ENCODE peak calls at places on chromosomes 2 and 18, in five cellular contexts. O is HepG2, G is K562, J is GM12878, I is SK-N-SH. K is an unnamed sample.

GRCh38 chr2:225136552-225136951 is 94.3 kb upstream of the DOCK10 start:
- DNase-seq in J (no peak), I (peak), O (no peak), G (no peak), K (no peak)

GRCh38 chr18:1573732-1574131 is 669.1 kb downstream of the ADCYAP1 start:
- DNase-seq in G (no peak), O (no peak), I (no peak), J (no peak), K (no peak)

GRCh38 chr2:198309673-198310280 is 505.4 kb downstream of the PLCL1 start:
- DNase-seq in G (peak), J (no peak), O (peak), I (peak), K (peak)

GRCh38 chr2:96535331-96535730 is 1.2 kb upstream of the ARID5A start:
- DNase-seq in I (no peak), O (no peak), J (no peak), G (no peak), K (no peak)

GRCh38 chr2:229407170-229407569 is 136.1 kb upstream of the PID1 start:
- DNase-seq in J (no peak), G (no peak), O (peak), I (no peak), K (no peak)

GRCh38 chr2:118842687-118843491 is 4.6 kb downstream of the EN1 start:
- DNase-seq in O (no peak), I (peak), J (no peak), G (no peak), K (no peak)

GRCh38 chr18:35193313-35193712 is 47.5 kb upstream of the ZNF397 start:
- DNase-seq in I (no peak), G (no peak), O (no peak), J (no peak), K (no peak)

GRCh38 chr2:182366625-182367024 is 60.2 kb downstream of the PDE1A start:
- DNase-seq in I (no peak), G (no peak), O (no peak), J (no peak), K (no peak)

GRCh38 chr2:207252979-207253640 is 87.4 kb upstream of the KLF7 start:
- DNase-seq in G (no peak), I (peak), J (no peak), O (no peak), K (no peak)

GRCh38 chr18:46190667-46191066 is 86.5 kb downstream of the HAUS1 start:
- DNase-seq in I (no peak), O (no peak), J (no peak), G (no peak), K (no peak)

GRCh38 chr18:48340502-48340901 is 68.7 kb downstream of the ZBTB7C start:
- DNase-seq in G (no peak), I (no peak), J (no peak), O (no peak), K (no peak)

GRCh38 chr18:46324556-46324955 is 220.4 kb downstream of the HAUS1 start:
- DNase-seq in G (peak), J (no peak), O (no peak), I (peak), K (peak)

GRCh38 chr2:60822987-60823386 is 58.4 kb upstream of the REL start:
- DNase-seq in O (no peak), G (no peak), J (no peak), I (no peak), K (no peak)

GRCh38 chr2:60827369-60827768 is 54.0 kb upstream of the REL start:
- DNase-seq in G (peak), I (no peak), J (no peak), O (no peak), K (no peak)

GRCh38 chr2:60821587-60822302 is 59.6 kb upstream of the REL start:
- DNase-seq in O (no peak), J (no peak), I (no peak), G (no peak), K (no peak)

GRCh38 chr2:60823694-60824305 is 57.6 kb upstream of the REL start:
- DNase-seq in G (no peak), J (no peak), I (no peak), O (no peak), K (no peak)

GRCh38 chr2:60826126-60826525 is 55.2 kb upstream of the REL start:
- DNase-seq in J (no peak), I (no peak), O (no peak), G (no peak), K (no peak)
- TF ChIP-seq REST in J (no peak), I (no peak), O (no peak), G (no peak), K (no peak)

GRCh38 chr18:23868341-23868740 is 146.2 kb upstream of the TTC39C start:
- DNase-seq in O (no peak), I (no peak), G (no peak), J (no peak), K (no peak)

GRCh38 chr18:23872701-23873550 is 141.6 kb upstream of the TTC39C start:
- DNase-seq in J (no peak), I (no peak), G (no peak), O (no peak), K (no peak)

GRCh38 chr18:23870963-23871362 is 143.6 kb upstream of the TTC39C start:
- DNase-seq in G (no peak), O (no peak), J (no peak), I (no peak), K (no peak)

GRCh38 chr18:23867011-23867410 is 147.5 kb upstream of the TTC39C start:
- DNase-seq in G (no peak), J (no peak), I (no peak), O (no peak), K (no peak)

GRCh38 chr18:23871410-23871809 is 143.1 kb upstream of the TTC39C start:
- DNase-seq in G (no peak), I (peak), J (peak), O (no peak), K (no peak)
- H3K4me3 ChIP-seq in G (no peak), I (no peak), J (no peak), O (no peak), K (no peak)

DNA sequence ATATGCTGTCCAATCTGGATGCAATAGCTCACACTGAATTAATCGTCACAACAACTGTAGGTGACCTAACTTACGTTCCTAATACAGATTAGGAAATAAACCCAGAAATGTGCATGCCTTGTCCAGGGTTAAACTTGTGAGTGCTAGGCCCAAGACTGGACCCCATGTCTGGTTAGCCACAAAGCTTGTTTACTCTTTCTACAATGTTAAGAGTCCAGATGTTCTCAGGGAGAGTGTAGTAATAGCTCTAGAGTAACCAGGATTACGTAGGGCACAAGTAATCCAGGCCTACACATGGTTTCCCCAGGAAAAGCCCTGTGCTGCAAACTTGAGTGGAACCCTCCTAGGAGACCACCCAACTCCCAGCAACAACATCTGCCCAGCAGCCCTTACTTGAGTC is 26.2 kb downstream of the TRIB2 start:
- DNase-seq in O (no peak), I (no peak), G (no peak), J (no peak), K (no peak)
- TF ChIP-seq GABPA in O (no peak), I (no peak), G (no peak), J (no peak), K (no peak)

GRCh38 chr18:70200286-70200685 is 5.2 kb downstream of the RTTN start:
- DNase-seq in G (no peak), J (no peak), I (no peak), O (no peak), K (no peak)
- TF ChIP-seq REST in G (no peak), J (no peak), I (no peak), O (no peak), K (no peak)

GRCh38 chr2:44310287-44310686 is 35.0 kb downstream of the SLC3A1 start:
- DNase-seq in I (no peak), J (no peak), G (no peak), O (no peak), K (no peak)
- H3K4me3 ChIP-seq in I (no peak), J (no peak), G (no peak), O (no peak), K (no peak)

GRCh38 chr2:72981516-72981915 is 64.2 kb downstream of the EMX1 start:
- DNase-seq in I (no peak), O (no peak), G (no peak), J (no peak), K (no peak)

GRCh38 chr2:72982781-72983499 is 65.6 kb downstream of the EMX1 start:
- DNase-seq in J (no peak), I (no peak), O (no peak), G (no peak), K (no peak)

GRCh38 chr2:72982219-72982618 is 64.9 kb downstream of the EMX1 start:
- DNase-seq in O (no peak), I (no peak), J (no peak), G (no peak), K (no peak)

GRCh38 chr2:72980535-72981217 is 63.4 kb downstream of the EMX1 start:
- DNase-seq in O (no peak), J (no peak), I (no peak), G (no peak), K (no peak)

DNA sequence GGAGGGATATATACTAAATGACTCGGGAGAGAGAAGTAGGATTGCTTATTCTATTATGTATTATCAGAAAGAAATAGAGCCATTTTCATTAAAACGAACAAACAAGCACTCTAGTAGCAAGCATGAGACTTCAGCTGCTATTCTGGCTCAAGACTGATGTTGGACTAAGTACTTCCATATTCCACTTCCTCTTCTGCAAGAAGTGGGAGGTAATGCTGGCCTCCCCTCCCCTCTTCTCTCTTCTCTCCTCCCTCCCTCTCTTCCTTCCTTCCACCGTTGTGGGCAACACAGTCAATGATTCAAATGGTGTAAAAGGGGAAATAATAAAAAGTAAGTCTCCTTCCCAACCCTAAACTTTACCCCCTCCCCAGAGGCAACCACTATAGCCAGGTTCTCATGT is 62.6 kb downstream of the EMX1 start:
- DNase-seq in I (no peak), O (no peak), J (no peak), G (peak), K (peak)
- TF ChIP-seq GABPA in I (no peak), O (no peak), J (no peak), G (no peak), K (no peak)

K was measured in HL-60.